ENCODE peak calls at places on chromosomes 13 and 19, in four cellular contexts. K is GM12878, H is IMR-90, O is K562. L is an unnamed sample.
A peak's percentile ranks its signal among the peaks of the same experiment; 100 is the strongest.

GRCh38 chr19:55285225-55285890 is 1.6 kb downstream of the BRSK1 start:
- DNase-seq in K (no peak), H (no peak), O (no peak), L (no peak)

GRCh38 chr13:111316161-111316730 is 4.2 kb upstream of the TEX29 start:
- DNase-seq in K (no peak), H (no peak), O (no peak), L (no peak)

GRCh38 chr13:44884076-44884729 is 105.1 kb downstream of the NUFIP1 start:
- DNase-seq in K (no peak), H (peak; percentile 86), O (no peak), L (no peak)

GRCh38 chr13:44129418-44129817 is 244.2 kb upstream of the SERP2 start:
- DNase-seq in K (no peak), H (no peak), O (no peak), L (no peak)

GRCh38 chr13:94009696-94010095 is 469.8 kb downstream of the DCT start:
- DNase-seq in K (no peak), H (peak; percentile 64), O (no peak), L (no peak)

GRCh38 chr13:110505594-110505993 is 55.9 kb downstream of the RAB20 start:
- DNase-seq in K (no peak), H (no peak), O (no peak), L (no peak)

GRCh38 chr13:111853766-111854165 is 213.2 kb upstream of the SOX1 start:
- DNase-seq in K (no peak), H (no peak), O (no peak), L (no peak)

GRCh38 chr19:55305491-55305890 is 19.6 kb downstream of the TMEM150B start:
- DNase-seq in K (no peak), H (no peak), O (peak; percentile 85), L (peak; percentile 84)

GRCh38 chr13:103805771-103806170 is 739.6 kb upstream of the SLC10A2 start:
- DNase-seq in K (no peak), H (no peak), O (no peak), L (no peak)

GRCh38 chr19:49067554-49067953 is 2.9 kb upstream of the NTF4 start:
- DNase-seq in K (no peak), H (no peak), O (no peak), L (no peak)

GRCh38 chr19:5575553-5575952 is 7.8 kb upstream of the TINCR start:
- DNase-seq in K (no peak), H (no peak), O (no peak), L (no peak)

GRCh38 chr13:48116808-48117207 is 21.9 kb upstream of the MED4 start:
- DNase-seq in K (no peak), H (no peak), O (no peak), L (no peak)

GRCh38 chr13:37621811-37622361 is 23.3 kb upstream of the POSTN start:
- DNase-seq in K (no peak), H (peak; percentile 84), O (no peak), L (no peak)

GRCh38 chr19:4059931-4060620 is 6.6 kb downstream of the ZBTB7A start:
- DNase-seq in K (peak; percentile 28), H (no peak), O (peak; percentile 67), L (no peak)

GRCh38 chr19:16027528-16027927 is 48.8 kb upstream of the TPM4 start:
- DNase-seq in K (no peak), H (no peak), O (no peak), L (no peak)

GRCh38 chr19:17073869-17074627 is 1.2 kb downstream of the HAUS8 start:
- DNase-seq in K (no peak), H (peak; percentile 16), O (peak; percentile 66), L (no peak)

GRCh38 chr19:7328647-7329046 is 20.1 kb upstream of the ARHGEF18 start:
- DNase-seq in K (no peak), H (no peak), O (no peak), L (no peak)

GRCh38 chr19:49422407-49423277 is 599 bp downstream of the PTH2 start:
- DNase-seq in K (no peak), H (peak; percentile 17), O (peak; percentile 87), L (peak; percentile 85)

GRCh38 chr13:97448503-97449251 is 14.7 kb downstream of the RAP2A start:
- DNase-seq in K (peak; percentile 45), H (no peak), O (no peak), L (no peak)

GRCh38 chr19:14782978-14783545 is 4.7 kb upstream of the ADGRE2 start:
- DNase-seq in K (no peak), H (no peak), O (no peak), L (no peak)
- H3K9ac ChIP-seq in K (no peak overlapping the region), H (no peak overlapping the region), O (no peak overlapping the region), L (no peak overlapping the region)

GRCh38 chr13:70792121-70792520 is 683.9 kb upstream of the KLHL1 start:
- DNase-seq in K (no peak), H (no peak), O (no peak), L (no peak)
- TF ChIP-seq RCOR1 in K (no peak), H (no peak), O (no peak), L (no peak)

DNA sequence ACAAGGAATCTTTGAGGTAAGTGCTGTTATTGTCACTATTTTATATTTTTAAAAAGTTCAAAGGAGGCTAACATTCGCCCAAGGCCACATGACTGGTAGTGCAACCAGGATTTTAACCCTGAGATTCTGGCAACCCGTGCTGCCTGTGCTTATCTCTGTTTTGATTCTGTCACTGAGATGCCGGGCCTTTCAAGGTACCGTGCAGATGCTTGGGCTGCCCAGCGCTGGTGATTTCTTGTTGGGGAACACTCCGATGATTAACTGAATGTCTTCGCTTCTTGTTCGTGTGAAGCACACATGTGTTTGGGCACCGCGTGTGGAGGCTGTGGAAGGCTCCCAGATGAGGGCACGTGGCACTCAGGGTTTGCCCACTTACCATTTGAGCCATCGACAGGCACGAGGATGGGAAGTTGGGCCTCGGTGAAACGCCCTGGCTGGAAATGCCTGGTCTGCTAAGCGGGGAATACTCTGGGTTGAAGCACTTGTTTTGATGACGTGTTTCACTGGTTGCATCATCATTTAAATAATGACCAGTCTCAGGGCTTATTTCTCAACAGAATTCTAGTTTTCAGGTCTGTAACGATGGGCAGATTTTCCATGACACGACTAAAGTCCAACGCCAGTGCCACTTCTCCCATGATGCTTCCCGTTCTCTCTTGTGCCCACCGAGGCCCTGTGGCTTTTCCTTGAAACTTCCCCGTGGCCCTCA is 392.7 kb downstream of the FGF9 start:
- DNase-seq in K (no peak), H (no peak), O (no peak), L (no peak)
- H3K9ac ChIP-seq in K (no peak overlapping the region), H (no peak overlapping the region), O (no peak overlapping the region), L (no peak overlapping the region)

GRCh38 chr13:90089051-90089450 is 1258.4 kb upstream of the MIR17HG start:
- DNase-seq in K (no peak), H (no peak), O (no peak), L (no peak)

DNA sequence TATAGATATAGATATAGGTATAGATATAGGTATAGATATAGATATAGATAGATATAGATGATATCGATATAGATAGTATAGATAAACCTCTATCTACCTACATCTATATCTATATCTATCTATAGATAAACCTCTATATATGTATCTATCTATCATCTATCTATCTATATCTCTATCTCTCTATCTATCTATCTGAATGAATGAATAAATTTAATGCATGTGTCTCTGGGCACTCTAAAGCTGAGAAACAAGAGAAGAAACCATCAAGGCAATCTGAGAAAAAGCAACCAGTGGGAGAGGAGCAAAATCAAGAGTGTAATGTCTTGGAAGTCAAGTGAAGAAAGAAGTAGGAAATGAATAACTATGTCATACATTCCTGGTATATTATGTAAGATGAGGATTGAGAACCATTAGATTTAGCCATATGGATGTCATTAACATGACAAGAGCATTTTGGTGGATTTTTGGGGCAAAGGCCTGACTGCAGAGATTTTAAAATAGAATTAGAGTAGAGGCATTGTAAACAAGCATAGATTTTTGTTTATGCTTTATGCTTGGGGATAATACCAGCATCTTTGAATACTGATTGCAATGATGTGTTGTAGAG is 1262.7 kb upstream of the MIR17HG start:
- DNase-seq in K (no peak), H (no peak), O (no peak), L (no peak)
- TF ChIP-seq RCOR1 in K (no peak), H (no peak), O (no peak), L (no peak)

GRCh38 chr19:19457691-19458090 is 52.2 kb downstream of the GATAD2A start:
- DNase-seq in K (no peak), H (no peak), O (no peak), L (no peak)
- H3K9ac ChIP-seq in K (no peak overlapping the region), H (no peak overlapping the region), O (peak overlapping the region; percentile 61), L (no peak overlapping the region)

GRCh38 chr19:51694318-51695085 is 1.4 kb downstream of the SPACA6 start:
- DNase-seq in K (no peak), H (no peak), O (no peak), L (peak; percentile 2)
- TF ChIP-seq RCOR1 in K (no peak), H (no peak), O (peak; percentile 22), L (no peak)

GRCh38 chr19:45793178-45793564 is 526 bp upstream of the DMWD start:
- DNase-seq in K (no peak), H (no peak), O (no peak), L (no peak)
- H3K9ac ChIP-seq in K (no peak overlapping the region), H (no peak overlapping the region), O (no peak overlapping the region), L (no peak overlapping the region)

DNA sequence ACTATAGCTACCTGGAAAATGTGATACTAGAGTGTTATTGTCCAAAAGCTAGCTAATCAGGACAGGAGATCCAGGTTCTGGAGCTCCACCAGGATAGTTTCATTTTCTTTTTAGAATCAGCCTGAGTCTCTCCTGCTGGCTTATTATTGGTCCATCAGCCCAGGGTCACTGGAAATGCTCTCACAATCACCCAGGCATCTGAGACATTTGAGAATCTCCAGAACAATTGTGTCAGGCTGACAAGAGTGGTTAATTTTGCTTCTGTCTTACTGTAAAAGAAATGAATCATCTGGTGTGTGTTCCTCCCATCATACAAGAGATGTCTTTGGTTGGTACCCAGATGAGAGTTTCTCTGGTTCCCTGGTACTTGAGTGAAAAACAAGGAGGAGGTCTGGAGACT is 43.6 kb upstream of the ZNF681 start:
- DNase-seq in K (no peak), H (no peak), O (no peak), L (peak; percentile 32)
- TF ChIP-seq RCOR1 in K (no peak), H (no peak), O (no peak), L (no peak)

DNA sequence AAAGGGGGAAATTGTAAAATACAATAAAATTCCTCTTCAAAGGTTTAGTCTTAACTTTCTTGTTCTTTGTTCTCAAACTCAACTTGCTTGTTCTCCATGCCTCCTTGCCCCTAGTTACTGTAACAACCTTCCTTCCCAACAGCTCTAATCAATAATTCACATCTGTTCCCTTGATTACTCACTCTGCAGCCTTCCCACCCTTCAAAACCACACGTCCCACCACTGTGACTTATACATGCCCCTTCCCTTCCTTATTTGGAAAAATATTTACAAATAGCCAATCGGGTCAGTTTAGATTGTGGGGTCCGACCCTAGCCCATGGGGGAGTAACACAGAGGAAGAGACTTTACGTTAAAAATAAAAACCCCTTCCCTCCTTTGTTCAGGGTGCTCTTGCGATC is 622 bp upstream of the ZNF93 start:
- DNase-seq in K (no peak), H (peak; percentile 75), O (peak; percentile 40), L (peak; percentile 16)
- H3K9ac ChIP-seq in K (no peak overlapping the region), H (peak overlapping the region; percentile 85), O (no peak overlapping the region), L (peak overlapping the region; percentile 85)

GRCh38 chr19:982567-983170 is 1.5 kb upstream of the WDR18 start:
- DNase-seq in K (no peak), H (peak; percentile 31), O (peak; percentile 92), L (peak; percentile 98)
- TF ChIP-seq RCOR1 in K (no peak), H (no peak), O (no peak), L (peak; percentile 17)